ENCODE peak calls at places on chromosomes 4 and X, in eight cellular contexts. G is activated naive CD4-positive, alpha-beta T cell; V is endothelial cell; N is WTC11; E is substantia nigra; R is astrocyte of the spinal cord; X is iPS-NIHi11; W is T-helper 17 cell. B is an unnamed sample.

GRCh38 chr4:72945719-72946336 is 123.7 kb downstream of the COX18 start:
- DNase-seq in N (no peak), R (no peak), G (no peak), X (no peak), V (no peak), W (no peak), E (no peak), B (peak; percentile 4)

GRCh38 chr4:108954880-108955279 is 192.0 kb upstream of the ETNPPL start:
- DNase-seq in V (no peak), N (no peak), W (no peak), E (no peak), R (no peak), G (no peak), X (no peak), B (no peak)

GRCh38 chr4:80362578-80363181 is 27.1 kb downstream of the CFAP299 start:
- DNase-seq in R (peak; percentile 55), N (peak; percentile 68), W (no peak), E (no peak), X (peak; percentile 48), G (peak; percentile 1), V (peak; percentile 64), B (peak; percentile 41)

GRCh38 chrX:39000802-39001201 is 199.5 kb downstream of the MID1IP1 start:
- DNase-seq in E (no peak), R (no peak), V (no peak), N (no peak), X (no peak), W (no peak), G (no peak), B (no peak)

GRCh38 chr4:7552466-7552865 is 117.7 kb upstream of the PSAPL1 start:
- DNase-seq in R (no peak), N (no peak), W (no peak), X (no peak), V (no peak), E (no peak), G (no peak), B (no peak)

GRCh38 chr4:114494257-114494803 is 104.3 kb upstream of the UGT8 start:
- DNase-seq in V (no peak), N (peak; percentile 54), E (no peak), G (no peak), W (no peak), R (no peak), X (peak; percentile 9), B (no peak)

GRCh38 chrX:154526901-154527675 is 11.1 kb upstream of the FAM3A start:
- DNase-seq in N (peak; percentile 73), G (no peak), W (no peak), V (peak; percentile 64), X (peak; percentile 54), R (peak; percentile 78), E (peak; percentile 13), B (peak; percentile 50)

GRCh38 chr4:175823015-175823741 is 11.1 kb upstream of the GPM6A start:
- DNase-seq in V (no peak), E (no peak), G (no peak), R (no peak), W (no peak), N (no peak), X (no peak), B (no peak)

GRCh38 chr4:94976371-94977011 is 218.7 kb downstream of the BMPR1B start:
- DNase-seq in X (no peak), G (no peak), N (no peak), E (no peak), R (peak; percentile 90), V (no peak), W (no peak), B (no peak)

GRCh38 chr4:16721618-16722291 is 176.7 kb downstream of the LDB2 start:
- DNase-seq in G (no peak), V (no peak), R (peak; percentile 58), W (no peak), X (no peak), E (no peak), N (no peak), B (no peak)

GRCh38 chr4:170769857-170770256 is 680.1 kb upstream of the AADAT start:
- DNase-seq in G (no peak), E (no peak), W (no peak), R (no peak), N (no peak), V (no peak), X (no peak), B (no peak)

GRCh38 chrX:1592128-1592862 is 891 bp downstream of the AKAP17A start:
- DNase-seq in G (no peak), R (no peak), W (no peak), E (no peak), N (peak; percentile 36), V (peak; percentile 19), X (peak; percentile 65), B (no peak)

GRCh38 chr4:11949355-11949754 is 520.7 kb upstream of the HS3ST1 start:
- DNase-seq in X (no peak), N (no peak), W (no peak), E (no peak), G (no peak), V (no peak), R (no peak), B (no peak)

GRCh38 chr4:3218824-3219760 is 29.9 kb upstream of the MSANTD1 start:
- DNase-seq in W (no peak), X (no peak), N (no peak), E (no peak), V (no peak), R (no peak), G (no peak), B (no peak)

GRCh38 chrX:16797841-16798240 is 11.6 kb downstream of the TXLNG start:
- DNase-seq in W (no peak), V (no peak), X (no peak), E (no peak), R (no peak), N (no peak), G (no peak), B (no peak)

GRCh38 chrX:15789979-15790765 is at the start of gene ZRSR2:
- DNase-seq in R (peak; percentile 88), W (peak; percentile 77), V (peak; percentile 73), N (peak; percentile 72), G (peak; percentile 58), X (peak; percentile 85), E (peak; percentile 8), B (peak; percentile 36)

GRCh38 chr4:13988347-13989265 is 361.1 kb upstream of the BOD1L1 start:
- DNase-seq in E (no peak), W (no peak), N (no peak), V (no peak), G (no peak), R (peak; percentile 97), X (no peak), B (no peak)

GRCh38 chrX:115642895-115643530 is 82.0 kb downstream of the PLS3 start:
- DNase-seq in G (no peak), R (peak; percentile 84), E (no peak), V (peak; percentile 21), W (no peak), X (peak; percentile 17), N (peak; percentile 12), B (peak; percentile 9)

GRCh38 chr4:113141901-113142346 is 92.5 kb downstream of the ANK2 start:
- DNase-seq in G (no peak), R (peak; percentile 86), X (no peak), E (no peak), V (no peak), N (no peak), W (no peak), B (no peak)

GRCh38 chrX:150984164-150984824 is 1.2 kb downstream of the HMGB3 start:
- DNase-seq in G (no peak), X (peak; percentile 30), W (peak; percentile 17), N (no peak), V (peak; percentile 7), R (no peak), E (no peak), B (peak; percentile 14)

GRCh38 chr4:185238261-185238681 is 28.9 kb downstream of the SNX25 start:
- DNase-seq in W (no peak), E (no peak), X (no peak), V (no peak), G (no peak), N (no peak), R (no peak), B (no peak)

GRCh38 chr4:88610771-88611170 is 18.5 kb downstream of the HERC3 start:
- DNase-seq in N (no peak), W (no peak), G (no peak), R (peak; percentile 22), X (no peak), V (no peak), E (no peak), B (no peak)

GRCh38 chr4:102430511-102430910 is 70.6 kb upstream of the NFKB1 start:
- DNase-seq in V (no peak), W (no peak), N (no peak), G (no peak), E (no peak), R (peak; percentile 64), X (no peak), B (no peak)

GRCh38 chr4:116870667-116871066 is 214.7 kb downstream of the TRAM1L1 start:
- DNase-seq in G (no peak), N (no peak), W (no peak), R (no peak), V (no peak), E (no peak), X (no peak), B (no peak)

GRCh38 chr4:184534511-184535391 is 60.4 kb upstream of the IRF2 start:
- DNase-seq in N (no peak), R (peak; percentile 66), W (no peak), G (no peak), X (no peak), E (no peak), V (no peak), B (no peak)

GRCh38 chr4:104420766-104421165 is 73.9 kb downstream of the CXXC4 start:
- DNase-seq in X (peak; percentile 25), G (no peak), E (no peak), V (no peak), W (no peak), R (peak; percentile 52), N (peak; percentile 10), B (peak; percentile 49)

GRCh38 chr4:158130204-158130603 is 42.6 kb downstream of the GASK1B start:
- DNase-seq in N (no peak), G (no peak), W (no peak), E (no peak), V (no peak), R (no peak), X (no peak), B (no peak)

GRCh38 chr4:103424853-103425252 is 226.7 kb upstream of the CENPE start:
- DNase-seq in N (no peak), E (no peak), V (no peak), R (no peak), G (no peak), X (peak; percentile 10), W (no peak), B (no peak)

GRCh38 chrX:124028177-124028576 is 66.7 kb downstream of the STAG2 start:
- DNase-seq in E (no peak), X (no peak), R (no peak), W (no peak), N (no peak), G (no peak), V (no peak), B (no peak)

GRCh38 chr4:48367016-48367415 is 25.7 kb downstream of the SLAIN2 start:
- DNase-seq in W (no peak), G (no peak), R (no peak), N (no peak), E (no peak), X (no peak), V (no peak), B (no peak)

GRCh38 chr4:96913437-96914075 is 1073.7 kb downstream of the PDHA2 start:
- DNase-seq in N (no peak), V (no peak), X (no peak), R (peak; percentile 9), W (no peak), G (no peak), E (no peak), B (no peak)

GRCh38 chr4:24843121-24843520 is 47.7 kb downstream of the SOD3 start:
- DNase-seq in X (no peak), N (no peak), W (no peak), V (no peak), G (no peak), R (no peak), E (no peak), B (no peak)

GRCh38 chrX:8783100-8784098 is 17.8 kb downstream of the FAM9A start:
- DNase-seq in X (peak; percentile 32), R (no peak), G (no peak), V (peak; percentile 5), E (no peak), N (peak; percentile 63), W (no peak), B (no peak)

GRCh38 chr4:108900018-108900417 is 137.2 kb upstream of the ETNPPL start:
- DNase-seq in V (no peak), X (peak; percentile 17), E (no peak), G (no peak), W (no peak), R (no peak), N (no peak), B (peak; percentile 31)